ENCODE peak calls at places on chromosomes 1 and 21, in seven cellular contexts. One of them, this sample, is unnamed.

GRCh38 chr21:41779659-41780058 is 12.8 kb upstream of the RIPK4 start:
- DNase-seq in hepatocyte: no peak
- DNase-seq in COR-L47: no peak
- DNase-seq in GM13976: no peak
- DNase-seq in thoracic aorta: no peak
- DNase-seq in stimulated activated naive B cell treated with anti-CD40 and anti-IgM and Interleukin-4, amounts not matched to agents 10 μg/mL and 1 μg/mL and 100 μg/mL, for 72 hours: no peak
- DNase-seq in cardiac fibroblast: no peak
- DNase-seq in this sample: no peak

GRCh38 chr1:65846911-65847310 is 54.2 kb downstream of the PDE4B start:
- DNase-seq in thoracic aorta: no peak
- DNase-seq in hepatocyte: no peak
- DNase-seq in GM13976: no peak
- DNase-seq in COR-L47: no peak
- DNase-seq in cardiac fibroblast: peak; percentile 25
- DNase-seq in stimulated activated naive B cell treated with anti-CD40 and anti-IgM and Interleukin-4, amounts not matched to agents 10 μg/mL and 1 μg/mL and 100 μg/mL, for 72 hours: no peak
- DNase-seq in this sample: peak; percentile 42

GRCh38 chr1:243946946-243947345 is 96.9 kb upstream of the AKT3 start:
- DNase-seq in COR-L47: no peak
- DNase-seq in cardiac fibroblast: peak; percentile 52
- DNase-seq in GM13976: peak; percentile 47
- DNase-seq in hepatocyte: no peak
- DNase-seq in thoracic aorta: no peak
- DNase-seq in stimulated activated naive B cell treated with anti-CD40 and anti-IgM and Interleukin-4, amounts not matched to agents 10 μg/mL and 1 μg/mL and 100 μg/mL, for 72 hours: no peak
- DNase-seq in this sample: peak; percentile 29

GRCh38 chr1:36156329-36157114 is 562 bp downstream of the MAP7D1 start:
- DNase-seq in stimulated activated naive B cell treated with anti-CD40 and anti-IgM and Interleukin-4, amounts not matched to agents 10 μg/mL and 1 μg/mL and 100 μg/mL, for 72 hours: peak; percentile 31
- DNase-seq in cardiac fibroblast: peak; percentile 52
- DNase-seq in GM13976: peak; percentile 77
- DNase-seq in COR-L47: peak; percentile 27
- DNase-seq in hepatocyte: peak; percentile 83
- DNase-seq in thoracic aorta: no peak
- DNase-seq in this sample: peak; percentile 66

GRCh38 chr1:237201155-237201554 is 159.2 kb downstream of the RYR2 start:
- DNase-seq in hepatocyte: no peak
- DNase-seq in GM13976: no peak
- DNase-seq in COR-L47: no peak
- DNase-seq in thoracic aorta: no peak
- DNase-seq in cardiac fibroblast: no peak
- DNase-seq in stimulated activated naive B cell treated with anti-CD40 and anti-IgM and Interleukin-4, amounts not matched to agents 10 μg/mL and 1 μg/mL and 100 μg/mL, for 72 hours: no peak
- DNase-seq in this sample: no peak

GRCh38 chr1:232585486-232585885 is 44.4 kb downstream of the SIPA1L2 start:
- DNase-seq in COR-L47: no peak
- DNase-seq in stimulated activated naive B cell treated with anti-CD40 and anti-IgM and Interleukin-4, amounts not matched to agents 10 μg/mL and 1 μg/mL and 100 μg/mL, for 72 hours: no peak
- DNase-seq in thoracic aorta: no peak
- DNase-seq in hepatocyte: no peak
- DNase-seq in GM13976: no peak
- DNase-seq in cardiac fibroblast: no peak
- DNase-seq in this sample: no peak

GRCh38 chr1:44413740-44414139 is 8.7 kb downstream of the RNF220 start:
- DNase-seq in thoracic aorta: no peak
- DNase-seq in cardiac fibroblast: no peak
- DNase-seq in stimulated activated naive B cell treated with anti-CD40 and anti-IgM and Interleukin-4, amounts not matched to agents 10 μg/mL and 1 μg/mL and 100 μg/mL, for 72 hours: no peak
- DNase-seq in COR-L47: no peak
- DNase-seq in GM13976: no peak
- DNase-seq in hepatocyte: no peak
- DNase-seq in this sample: no peak

GRCh38 chr1:87457408-87457807 is 128.7 kb downstream of the LMO4 start:
- DNase-seq in cardiac fibroblast: no peak
- DNase-seq in hepatocyte: no peak
- DNase-seq in thoracic aorta: no peak
- DNase-seq in COR-L47: no peak
- DNase-seq in GM13976: no peak
- DNase-seq in stimulated activated naive B cell treated with anti-CD40 and anti-IgM and Interleukin-4, amounts not matched to agents 10 μg/mL and 1 μg/mL and 100 μg/mL, for 72 hours: no peak
- DNase-seq in this sample: no peak

GRCh38 chr1:93629101-93630059 is 52.3 kb downstream of the BCAR3 start:
- DNase-seq in hepatocyte: peak; percentile 81
- DNase-seq in COR-L47: peak; percentile 43
- DNase-seq in thoracic aorta: no peak
- DNase-seq in cardiac fibroblast: peak; percentile 89
- DNase-seq in stimulated activated naive B cell treated with anti-CD40 and anti-IgM and Interleukin-4, amounts not matched to agents 10 μg/mL and 1 μg/mL and 100 μg/mL, for 72 hours: no peak
- DNase-seq in GM13976: peak; percentile 64
- DNase-seq in this sample: peak; percentile 79

GRCh38 chr1:30381266-30381665 is 342.1 kb downstream of the MATN1 start:
- DNase-seq in thoracic aorta: no peak
- DNase-seq in stimulated activated naive B cell treated with anti-CD40 and anti-IgM and Interleukin-4, amounts not matched to agents 10 μg/mL and 1 μg/mL and 100 μg/mL, for 72 hours: no peak
- DNase-seq in cardiac fibroblast: no peak
- DNase-seq in hepatocyte: no peak
- DNase-seq in GM13976: no peak
- DNase-seq in COR-L47: no peak
- DNase-seq in this sample: no peak

GRCh38 chr1:246588322-246588721 is 22.1 kb downstream of the CNST start:
- DNase-seq in GM13976: no peak
- DNase-seq in stimulated activated naive B cell treated with anti-CD40 and anti-IgM and Interleukin-4, amounts not matched to agents 10 μg/mL and 1 μg/mL and 100 μg/mL, for 72 hours: no peak
- DNase-seq in thoracic aorta: no peak
- DNase-seq in cardiac fibroblast: peak; percentile 90
- DNase-seq in hepatocyte: no peak
- DNase-seq in COR-L47: no peak
- DNase-seq in this sample: peak; percentile 64

GRCh38 chr1:155970531-155971167 is 7.7 kb downstream of the ARHGEF2 start:
- DNase-seq in COR-L47: no peak
- DNase-seq in thoracic aorta: peak; percentile 68
- DNase-seq in hepatocyte: no peak
- DNase-seq in cardiac fibroblast: peak; percentile 79
- DNase-seq in GM13976: peak; percentile 84
- DNase-seq in stimulated activated naive B cell treated with anti-CD40 and anti-IgM and Interleukin-4, amounts not matched to agents 10 μg/mL and 1 μg/mL and 100 μg/mL, for 72 hours: peak; percentile 64
- DNase-seq in this sample: peak; percentile 95

GRCh38 chr1:149995927-149996326 is 14.6 kb downstream of the OTUD7B start:
- DNase-seq in hepatocyte: no peak
- DNase-seq in stimulated activated naive B cell treated with anti-CD40 and anti-IgM and Interleukin-4, amounts not matched to agents 10 μg/mL and 1 μg/mL and 100 μg/mL, for 72 hours: no peak
- DNase-seq in COR-L47: no peak
- DNase-seq in cardiac fibroblast: peak; percentile 85
- DNase-seq in thoracic aorta: no peak
- DNase-seq in GM13976: no peak
- DNase-seq in this sample: peak; percentile 60

GRCh38 chr1:228095161-228095560 is 8.0 kb downstream of the C1orf35 start:
- DNase-seq in thoracic aorta: no peak
- DNase-seq in cardiac fibroblast: no peak
- DNase-seq in GM13976: no peak
- DNase-seq in stimulated activated naive B cell treated with anti-CD40 and anti-IgM and Interleukin-4, amounts not matched to agents 10 μg/mL and 1 μg/mL and 100 μg/mL, for 72 hours: no peak
- DNase-seq in hepatocyte: no peak
- DNase-seq in COR-L47: no peak
- DNase-seq in this sample: no peak

GRCh38 chr1:185595835-185596667 is 138.1 kb upstream of the HMCN1 start:
- DNase-seq in thoracic aorta: no peak
- DNase-seq in GM13976: peak; percentile 46
- DNase-seq in hepatocyte: peak; percentile 63
- DNase-seq in cardiac fibroblast: peak; percentile 65
- DNase-seq in COR-L47: peak; percentile 17
- DNase-seq in stimulated activated naive B cell treated with anti-CD40 and anti-IgM and Interleukin-4, amounts not matched to agents 10 μg/mL and 1 μg/mL and 100 μg/mL, for 72 hours: no peak
- DNase-seq in this sample: peak; percentile 57

GRCh38 chr1:6281511-6282402 is 20.9 kb upstream of the GPR153 start:
- DNase-seq in GM13976: no peak
- DNase-seq in COR-L47: no peak
- DNase-seq in cardiac fibroblast: no peak
- DNase-seq in stimulated activated naive B cell treated with anti-CD40 and anti-IgM and Interleukin-4, amounts not matched to agents 10 μg/mL and 1 μg/mL and 100 μg/mL, for 72 hours: no peak
- DNase-seq in thoracic aorta: no peak
- DNase-seq in hepatocyte: peak; percentile 53
- DNase-seq in this sample: no peak

GRCh38 chr1:232845521-232845920 is 40.3 kb downstream of the MAP10 start:
- DNase-seq in stimulated activated naive B cell treated with anti-CD40 and anti-IgM and Interleukin-4, amounts not matched to agents 10 μg/mL and 1 μg/mL and 100 μg/mL, for 72 hours: no peak
- DNase-seq in GM13976: no peak
- DNase-seq in thoracic aorta: no peak
- DNase-seq in hepatocyte: no peak
- DNase-seq in COR-L47: no peak
- DNase-seq in cardiac fibroblast: no peak
- DNase-seq in this sample: no peak

GRCh38 chr1:9416918-9417500 is 122.3 kb upstream of the SLC25A33 start:
- DNase-seq in hepatocyte: no peak
- DNase-seq in COR-L47: no peak
- DNase-seq in cardiac fibroblast: no peak
- DNase-seq in thoracic aorta: no peak
- DNase-seq in GM13976: no peak
- DNase-seq in stimulated activated naive B cell treated with anti-CD40 and anti-IgM and Interleukin-4, amounts not matched to agents 10 μg/mL and 1 μg/mL and 100 μg/mL, for 72 hours: no peak
- DNase-seq in this sample: no peak

GRCh38 chr1:202160377-202160940 is at the start of gene PTPN7:
- DNase-seq in hepatocyte: no peak
- DNase-seq in thoracic aorta: no peak
- DNase-seq in cardiac fibroblast: no peak
- DNase-seq in COR-L47: no peak
- DNase-seq in GM13976: peak; percentile 83
- DNase-seq in stimulated activated naive B cell treated with anti-CD40 and anti-IgM and Interleukin-4, amounts not matched to agents 10 μg/mL and 1 μg/mL and 100 μg/mL, for 72 hours: peak; percentile 75
- DNase-seq in this sample: no peak

GRCh38 chr21:43854773-43855633 is 10.0 kb upstream of the AGPAT3 start:
- DNase-seq in cardiac fibroblast: no peak
- DNase-seq in hepatocyte: peak; percentile 28
- DNase-seq in GM13976: peak; percentile 85
- DNase-seq in COR-L47: no peak
- DNase-seq in stimulated activated naive B cell treated with anti-CD40 and anti-IgM and Interleukin-4, amounts not matched to agents 10 μg/mL and 1 μg/mL and 100 μg/mL, for 72 hours: peak; percentile 71
- DNase-seq in thoracic aorta: no peak
- DNase-seq in this sample: no peak

GRCh38 chr21:46017695-46018094 is 36.1 kb downstream of the COL6A1 start:
- DNase-seq in cardiac fibroblast: no peak
- DNase-seq in stimulated activated naive B cell treated with anti-CD40 and anti-IgM and Interleukin-4, amounts not matched to agents 10 μg/mL and 1 μg/mL and 100 μg/mL, for 72 hours: no peak
- DNase-seq in thoracic aorta: no peak
- DNase-seq in hepatocyte: no peak
- DNase-seq in GM13976: no peak
- DNase-seq in COR-L47: no peak
- DNase-seq in this sample: no peak

GRCh38 chr1:162846256-162847212 is 14.4 kb downstream of the CCDC190 start:
- DNase-seq in stimulated activated naive B cell treated with anti-CD40 and anti-IgM and Interleukin-4, amounts not matched to agents 10 μg/mL and 1 μg/mL and 100 μg/mL, for 72 hours: no peak
- DNase-seq in thoracic aorta: no peak
- DNase-seq in COR-L47: no peak
- DNase-seq in GM13976: no peak
- DNase-seq in cardiac fibroblast: peak; percentile 30
- DNase-seq in hepatocyte: no peak
- DNase-seq in this sample: peak; percentile 65

GRCh38 chr1:113508364-113509164 is 118.2 kb downstream of the MAGI3 start:
- DNase-seq in thoracic aorta: no peak
- DNase-seq in hepatocyte: peak; percentile 25
- DNase-seq in COR-L47: no peak
- DNase-seq in cardiac fibroblast: no peak
- DNase-seq in GM13976: no peak
- DNase-seq in stimulated activated naive B cell treated with anti-CD40 and anti-IgM and Interleukin-4, amounts not matched to agents 10 μg/mL and 1 μg/mL and 100 μg/mL, for 72 hours: no peak
- DNase-seq in this sample: no peak

GRCh38 chr1:58932820-58933598 is 149.2 kb upstream of the JUN start:
- DNase-seq in GM13976: no peak
- DNase-seq in hepatocyte: peak; percentile 83
- DNase-seq in cardiac fibroblast: peak; percentile 89
- DNase-seq in thoracic aorta: no peak
- DNase-seq in COR-L47: no peak
- DNase-seq in stimulated activated naive B cell treated with anti-CD40 and anti-IgM and Interleukin-4, amounts not matched to agents 10 μg/mL and 1 μg/mL and 100 μg/mL, for 72 hours: no peak
- DNase-seq in this sample: peak; percentile 85

GRCh38 chr1:222642468-222642867 is 24.6 kb downstream of the MIA3 start:
- DNase-seq in cardiac fibroblast: no peak
- DNase-seq in COR-L47: no peak
- DNase-seq in GM13976: no peak
- DNase-seq in hepatocyte: no peak
- DNase-seq in thoracic aorta: no peak
- DNase-seq in stimulated activated naive B cell treated with anti-CD40 and anti-IgM and Interleukin-4, amounts not matched to agents 10 μg/mL and 1 μg/mL and 100 μg/mL, for 72 hours: no peak
- DNase-seq in this sample: no peak

GRCh38 chr1:236120725-236121153 is 21.6 kb upstream of the GPR137B start:
- DNase-seq in GM13976: peak; percentile 50
- DNase-seq in thoracic aorta: no peak
- DNase-seq in hepatocyte: no peak
- DNase-seq in COR-L47: no peak
- DNase-seq in cardiac fibroblast: no peak
- DNase-seq in stimulated activated naive B cell treated with anti-CD40 and anti-IgM and Interleukin-4, amounts not matched to agents 10 μg/mL and 1 μg/mL and 100 μg/mL, for 72 hours: no peak
- DNase-seq in this sample: no peak

GRCh38 chr21:23638131-23638530 is 1969.2 kb downstream of the MRPL39 start:
- DNase-seq in thoracic aorta: no peak
- DNase-seq in hepatocyte: no peak
- DNase-seq in stimulated activated naive B cell treated with anti-CD40 and anti-IgM and Interleukin-4, amounts not matched to agents 10 μg/mL and 1 μg/mL and 100 μg/mL, for 72 hours: no peak
- DNase-seq in cardiac fibroblast: no peak
- DNase-seq in GM13976: no peak
- DNase-seq in COR-L47: no peak
- DNase-seq in this sample: no peak

GRCh38 chr1:232938926-232939325 is 11.5 kb upstream of the NTPCR start:
- DNase-seq in thoracic aorta: no peak
- DNase-seq in stimulated activated naive B cell treated with anti-CD40 and anti-IgM and Interleukin-4, amounts not matched to agents 10 μg/mL and 1 μg/mL and 100 μg/mL, for 72 hours: no peak
- DNase-seq in COR-L47: no peak
- DNase-seq in cardiac fibroblast: no peak
- DNase-seq in hepatocyte: no peak
- DNase-seq in GM13976: no peak
- DNase-seq in this sample: no peak